ENCODE peak calls at places on chromosome 20, in nine cellular contexts. One of them, this sample, is unnamed.
A peak's percentile ranks its signal among the peaks of the same experiment; 100 is the strongest.

GRCh38 chr20:45781391-45781931 is 10.2 kb downstream of the WFDC3 start:
- DNase-seq in SK-N-SH: no peak
- DNase-seq in heart right ventricle: no peak
- DNase-seq in left cardiac atrium: no peak
- DNase-seq in progenitor cell of endocrine pancreas: no peak
- DNase-seq in LHCN-M2: peak; percentile 96
- DNase-seq in substantia nigra: no peak
- DNase-seq in HuH-7: no peak
- DNase-seq in ELR: peak; percentile 99
- DNase-seq in this sample: no peak

GRCh38 chr20:8267009-8267408 is 134.9 kb downstream of the PLCB1 start:
- DNase-seq in SK-N-SH: no peak
- DNase-seq in heart right ventricle: no peak
- DNase-seq in left cardiac atrium: no peak
- DNase-seq in progenitor cell of endocrine pancreas: no peak
- DNase-seq in LHCN-M2: no peak
- DNase-seq in substantia nigra: no peak
- DNase-seq in HuH-7: no peak
- DNase-seq in ELR: no peak
- DNase-seq in this sample: no peak

GRCh38 chr20:387520-387919 is 7.0 kb downstream of the TRIB3 start:
- DNase-seq in SK-N-SH: no peak
- DNase-seq in heart right ventricle: no peak
- DNase-seq in left cardiac atrium: no peak
- DNase-seq in progenitor cell of endocrine pancreas: no peak
- DNase-seq in LHCN-M2: no peak
- DNase-seq in substantia nigra: no peak
- DNase-seq in HuH-7: no peak
- DNase-seq in ELR: no peak
- DNase-seq in this sample: no peak

GRCh38 chr20:20737158-20737557 is 24.7 kb upstream of the RALGAPA2 start:
- DNase-seq in SK-N-SH: no peak
- DNase-seq in heart right ventricle: no peak
- DNase-seq in left cardiac atrium: no peak
- DNase-seq in progenitor cell of endocrine pancreas: no peak
- DNase-seq in LHCN-M2: no peak
- DNase-seq in substantia nigra: no peak
- DNase-seq in HuH-7: no peak
- DNase-seq in ELR: no peak
- DNase-seq in this sample: no peak

GRCh38 chr20:37096415-37097039 is 730 bp upstream of the RBL1 start:
- DNase-seq in SK-N-SH: no peak
- DNase-seq in heart right ventricle: no peak
- DNase-seq in left cardiac atrium: no peak
- DNase-seq in progenitor cell of endocrine pancreas: no peak
- DNase-seq in LHCN-M2: no peak
- DNase-seq in substantia nigra: no peak
- DNase-seq in HuH-7: no peak
- DNase-seq in ELR: no peak
- DNase-seq in this sample: no peak

GRCh38 chr20:1952737-1953530 is 40.9 kb downstream of the PDYN start:
- DNase-seq in SK-N-SH: no peak
- DNase-seq in heart right ventricle: no peak
- DNase-seq in left cardiac atrium: no peak
- DNase-seq in progenitor cell of endocrine pancreas: no peak
- DNase-seq in LHCN-M2: no peak
- DNase-seq in substantia nigra: no peak
- DNase-seq in HuH-7: no peak
- DNase-seq in ELR: no peak
- DNase-seq in this sample: no peak

GRCh38 chr20:58222446-58222845 is 6.0 kb downstream of the ANKRD60 start:
- DNase-seq in SK-N-SH: peak; percentile 70
- DNase-seq in heart right ventricle: no peak
- DNase-seq in left cardiac atrium: no peak
- DNase-seq in progenitor cell of endocrine pancreas: no peak
- DNase-seq in LHCN-M2: no peak
- DNase-seq in substantia nigra: no peak
- DNase-seq in HuH-7: no peak
- DNase-seq in ELR: no peak
- DNase-seq in this sample: no peak

GRCh38 chr20:998431-998830 is 3.7 kb downstream of the RSPO4 start:
- DNase-seq in SK-N-SH: no peak
- DNase-seq in heart right ventricle: no peak
- DNase-seq in left cardiac atrium: no peak
- DNase-seq in progenitor cell of endocrine pancreas: no peak
- DNase-seq in LHCN-M2: no peak
- DNase-seq in substantia nigra: no peak
- DNase-seq in HuH-7: no peak
- DNase-seq in ELR: no peak
- DNase-seq in this sample: no peak

GRCh38 chr20:34998331-34998950 is 42.8 kb downstream of the MYH7B start:
- DNase-seq in SK-N-SH: no peak
- DNase-seq in heart right ventricle: no peak
- DNase-seq in left cardiac atrium: no peak
- DNase-seq in progenitor cell of endocrine pancreas: no peak
- DNase-seq in LHCN-M2: no peak
- DNase-seq in substantia nigra: no peak
- DNase-seq in HuH-7: no peak
- DNase-seq in ELR: peak; percentile 38
- DNase-seq in this sample: no peak